ENCODE peak calls at places on chromosomes 16 and 17, in six cellular contexts. One of them, this sample, is unnamed.

GRCh38 chr17:67216544-67217320 is 28.3 kb downstream of the HELZ start:
- DNase-seq in type B pancreatic cell: no peak
- DNase-seq in cardiac fibroblast: no peak
- DNase-seq in GM19239: no peak
- DNase-seq in fibroblast of villous mesenchyme: no peak
- DNase-seq in effector CD4-positive, alpha-beta T cell: no peak
- DNase-seq in this sample: no peak

GRCh38 chr17:81910840-81911276 is 341 bp downstream of the PCYT2 start:
- DNase-seq in type B pancreatic cell: no peak
- DNase-seq in cardiac fibroblast: no peak
- DNase-seq in GM19239: no peak
- DNase-seq in fibroblast of villous mesenchyme: no peak
- DNase-seq in effector CD4-positive, alpha-beta T cell: no peak
- DNase-seq in this sample: no peak

GRCh38 chr16:12639044-12639443 is 164.6 kb downstream of the CPPED1 start:
- DNase-seq in type B pancreatic cell: no peak
- DNase-seq in cardiac fibroblast: peak
- DNase-seq in GM19239: no peak
- DNase-seq in fibroblast of villous mesenchyme: peak
- DNase-seq in effector CD4-positive, alpha-beta T cell: no peak
- DNase-seq in this sample: no peak

GRCh38 chr17:17063546-17064122 is 21.4 kb downstream of the MPRIP start:
- DNase-seq in type B pancreatic cell: no peak
- DNase-seq in cardiac fibroblast: peak
- DNase-seq in GM19239: no peak
- DNase-seq in fibroblast of villous mesenchyme: peak
- DNase-seq in effector CD4-positive, alpha-beta T cell: no peak
- DNase-seq in this sample: peak

GRCh38 chr16:66275795-66276428 is 90.6 kb upstream of the CDH5 start:
- DNase-seq in type B pancreatic cell: peak
- DNase-seq in cardiac fibroblast: peak
- DNase-seq in GM19239: peak
- DNase-seq in fibroblast of villous mesenchyme: peak
- DNase-seq in effector CD4-positive, alpha-beta T cell: no peak
- DNase-seq in this sample: no peak

GRCh38 chr17:55444471-55445441 is 23.1 kb upstream of the MMD start:
- DNase-seq in type B pancreatic cell: no peak
- DNase-seq in cardiac fibroblast: peak
- DNase-seq in GM19239: no peak
- DNase-seq in fibroblast of villous mesenchyme: peak
- DNase-seq in effector CD4-positive, alpha-beta T cell: no peak
- DNase-seq in this sample: no peak

GRCh38 chr16:82629441-82630027 is 2.8 kb downstream of the CDH13 start:
- DNase-seq in type B pancreatic cell: no peak
- DNase-seq in cardiac fibroblast: peak
- DNase-seq in GM19239: no peak
- DNase-seq in fibroblast of villous mesenchyme: peak
- DNase-seq in effector CD4-positive, alpha-beta T cell: no peak
- DNase-seq in this sample: no peak

GRCh38 chr16:3094289-3095027 is 4.6 kb downstream of the ZSCAN10 start:
- DNase-seq in type B pancreatic cell: no peak
- DNase-seq in cardiac fibroblast: peak
- DNase-seq in GM19239: peak
- DNase-seq in fibroblast of villous mesenchyme: peak
- DNase-seq in effector CD4-positive, alpha-beta T cell: peak
- DNase-seq in this sample: no peak

GRCh38 chr16:71647391-71647790 is 21.4 kb downstream of the MARVELD3 start:
- DNase-seq in type B pancreatic cell: no peak
- DNase-seq in cardiac fibroblast: no peak
- DNase-seq in GM19239: no peak
- DNase-seq in fibroblast of villous mesenchyme: no peak
- DNase-seq in effector CD4-positive, alpha-beta T cell: no peak
- DNase-seq in this sample: no peak